ENCODE peak calls at places on chromosome 11, in nine cellular contexts. M is GM13977, A is dorsolateral prefrontal cortex, G is lower lobe of right lung, Y is A549, D is left lung, H is heart left ventricle, W is epithelial cell of esophagus, U is BE2C. Z is an unnamed sample.

GRCh38 chr11:123407124-123407995 is 22.7 kb upstream of the GRAMD1B start:
- DNase-seq in M (no peak), A (no peak), G (no peak), Y (peak; percentile 82), D (no peak), H (peak; percentile 71), W (peak; percentile 81), U (peak; percentile 80), Z (peak; percentile 75)

GRCh38 chr11:121521145-121522042 is 68.6 kb upstream of the SORL1-AS1 start:
- DNase-seq in M (peak; percentile 39), A (no peak), G (no peak), Y (no peak), D (no peak), H (no peak), W (peak; percentile 77), U (no peak), Z (peak; percentile 81)

GRCh38 chr11:17012179-17012578 is 2.0 kb downstream of the PLEKHA7 start:
- DNase-seq in M (no peak), A (no peak), G (no peak), Y (no peak), D (no peak), H (no peak), W (no peak), U (no peak), Z (no peak)

GRCh38 chr11:130431337-130431773 is 2.9 kb upstream of the ADAMTS8 start:
- DNase-seq in M (peak; percentile 84), A (no peak), G (peak; percentile 74), Y (peak; percentile 69), D (no peak), H (peak; percentile 55), W (peak; percentile 77), U (peak; percentile 81), Z (peak; percentile 68)

GRCh38 chr11:788953-789940 is 643 bp downstream of the CEND1 start:
- DNase-seq in M (no peak), A (no peak), G (no peak), Y (no peak), D (no peak), H (no peak), W (no peak), U (no peak), Z (no peak)

GRCh38 chr11:73384871-73385692 is 8.9 kb downstream of the RELT start:
- DNase-seq in M (peak; percentile 77), A (no peak), G (peak; percentile 90), Y (no peak), D (peak; percentile 95), H (peak; percentile 79), W (no peak), U (no peak), Z (no peak)

GRCh38 chr11:17744151-17744940 is 9.8 kb downstream of the KCNC1 start:
- DNase-seq in M (no peak), A (peak; percentile 21), G (no peak), Y (no peak), D (peak; percentile 43), H (peak; percentile 20), W (no peak), U (no peak), Z (no peak)

GRCh38 chr11:843818-844692 is 1.4 kb downstream of the TSPAN4 start:
- DNase-seq in M (no peak), A (no peak), G (peak; percentile 96), Y (peak; percentile 96), D (peak; percentile 94), H (peak; percentile 96), W (peak; percentile 71), U (no peak), Z (peak; percentile 63)

GRCh38 chr11:134252539-134253188 is 488 bp downstream of the THYN1 start:
- DNase-seq in M (peak; percentile 48), A (no peak), G (no peak), Y (no peak), D (no peak), H (no peak), W (peak; percentile 45), U (no peak), Z (no peak)

GRCh38 chr11:78140392-78141077 is 1.1 kb upstream of the ALG8 start:
- DNase-seq in M (peak; percentile 39), A (no peak), G (no peak), Y (no peak), D (no peak), H (no peak), W (no peak), U (no peak), Z (no peak)

GRCh38 chr11:115581871-115582639 is 77.8 kb upstream of the CADM1 start:
- DNase-seq in M (no peak), A (no peak), G (no peak), Y (peak; percentile 9), D (no peak), H (no peak), W (no peak), U (peak; percentile 78), Z (peak; percentile 62)

GRCh38 chr11:120807414-120808150 is 216.3 kb upstream of the TBCEL start:
- DNase-seq in M (no peak), A (no peak), G (no peak), Y (peak; percentile 71), D (no peak), H (no peak), W (peak; percentile 40), U (no peak), Z (peak; percentile 78)

GRCh38 chr11:19275496-19275895 is 34.8 kb upstream of the E2F8 start:
- DNase-seq in M (no peak), A (no peak), G (no peak), Y (peak; percentile 10), D (no peak), H (no peak), W (peak; percentile 87), U (no peak), Z (peak; percentile 82)

GRCh38 chr11:19281041-19281440 is 40.3 kb upstream of the E2F8 start:
- DNase-seq in M (no peak), A (no peak), G (no peak), Y (no peak), D (no peak), H (no peak), W (no peak), U (no peak), Z (no peak)

GRCh38 chr11:19281555-19281954 is 40.8 kb upstream of the E2F8 start:
- DNase-seq in M (no peak), A (no peak), G (no peak), Y (no peak), D (no peak), H (no peak), W (no peak), U (no peak), Z (no peak)

GRCh38 chr11:19276859-19277808 is 36.4 kb upstream of the E2F8 start:
- DNase-seq in M (no peak), A (no peak), G (no peak), Y (peak; percentile 67), D (no peak), H (no peak), W (peak; percentile 98), U (no peak), Z (peak; percentile 96)

GRCh38 chr11:19279455-19279854 is 38.7 kb upstream of the E2F8 start:
- DNase-seq in M (no peak), A (no peak), G (no peak), Y (peak; percentile 16), D (no peak), H (no peak), W (no peak), U (no peak), Z (no peak)
- TF ChIP-seq CTCF in M (no peak), A (no peak), G (no peak), Y (no peak), D (no peak), H (no peak), W (no peak), U (no peak), Z (no peak)

GRCh38 chr11:61897387-61898246 is 6.3 kb upstream of the FADS3 start:
- DNase-seq in M (peak; percentile 89), A (peak; percentile 75), G (peak; percentile 83), Y (peak; percentile 72), D (peak; percentile 94), H (peak; percentile 74), W (peak; percentile 55), U (peak; percentile 78), Z (peak; percentile 43)
- TF ChIP-seq CTCF in M (peak; percentile 99), A (peak; percentile 94), G (peak; percentile 85), Y (peak; percentile 90), D (peak; percentile 77), H (peak; percentile 82), W (peak; percentile 85), U (peak; percentile 72), Z (peak; percentile 94)

GRCh38 chr11:2870460-2870859 is 15.1 kb downstream of the CDKN1C start:
- DNase-seq in M (no peak), A (no peak), G (no peak), Y (no peak), D (no peak), H (no peak), W (no peak), U (no peak), Z (no peak)
- TF ChIP-seq CTCF in M (no peak), A (no peak), G (no peak), Y (no peak), D (no peak), H (no peak), W (no peak), U (no peak), Z (no peak)

GRCh38 chr11:6253196-6253595 is 6.4 kb upstream of the CCKBR start:
- DNase-seq in M (no peak), A (no peak), G (no peak), Y (no peak), D (no peak), H (no peak), W (no peak), U (no peak), Z (no peak)

GRCh38 chr11:6251990-6252473 is 7.6 kb upstream of the CCKBR start:
- DNase-seq in M (no peak), A (no peak), G (no peak), Y (no peak), D (no peak), H (no peak), W (no peak), U (no peak), Z (peak; percentile 59)

GRCh38 chr11:6249822-6250555 is 9.6 kb upstream of the CCKBR start:
- DNase-seq in M (no peak), A (peak; percentile 82), G (no peak), Y (peak; percentile 58), D (peak; percentile 62), H (peak; percentile 81), W (peak; percentile 89), U (peak; percentile 54), Z (peak; percentile 88)

GRCh38 chr11:6248248-6248647 is 9.4 kb downstream of the CNGA4 start:
- DNase-seq in M (no peak), A (no peak), G (no peak), Y (no peak), D (no peak), H (no peak), W (no peak), U (no peak), Z (no peak)

DNA sequence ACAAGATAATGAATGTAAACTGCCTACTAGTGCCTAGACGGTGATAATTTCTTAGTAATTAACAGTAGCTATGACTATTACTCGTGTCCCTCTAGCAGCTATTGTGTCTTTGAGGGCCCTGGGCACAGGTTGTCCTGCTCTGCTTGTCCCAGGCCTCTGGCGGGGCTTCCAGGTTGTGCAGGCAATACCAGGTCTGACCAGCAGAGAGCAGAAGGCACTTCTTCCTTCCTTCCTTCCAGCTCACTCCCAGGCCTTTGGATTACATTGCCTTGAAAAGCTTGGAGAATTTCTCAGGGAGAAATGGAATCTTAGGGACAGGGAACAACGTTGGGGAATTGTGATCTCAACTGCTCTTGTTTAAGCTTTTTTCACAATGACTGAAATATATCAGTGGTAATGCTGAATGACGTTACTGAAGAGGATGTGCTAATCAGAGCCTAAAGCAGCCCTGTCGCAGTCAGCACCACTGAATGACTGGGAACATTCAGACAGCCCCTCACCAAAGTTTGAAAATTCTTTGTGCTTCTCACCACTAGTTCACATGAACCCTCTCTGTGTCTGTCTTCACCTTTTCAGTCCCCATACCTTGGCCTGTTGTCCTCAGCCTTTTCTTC is 8.4 kb upstream of the CCKBR start:
- DNase-seq in M (peak; percentile 65), A (no peak), G (peak; percentile 80), Y (peak; percentile 74), D (peak; percentile 85), H (peak; percentile 70), W (peak; percentile 79), U (peak; percentile 51), Z (peak; percentile 58)
- TF ChIP-seq CTCF in M (peak; percentile 80), A (peak; percentile 79), G (peak; percentile 90), Y (peak; percentile 60), D (peak; percentile 84), H (peak; percentile 75), W (peak; percentile 99), U (peak; percentile 67), Z (peak; percentile 86)